ENCODE peak calls at places on chromosomes 4 and X, in five cellular contexts. D is NCI-H1436; X is foreskin fibroblast; P is endodermal cell; G is stimulated activated CD8-positive, alpha-beta memory T cell treated with anti-CD3 and anti-CD28 coated beads, Interleukin-2, amount 100 ng/mL, for 48 hours. J is an unnamed sample.

GRCh38 chr4:147336252-147336651 is 144.6 kb upstream of the EDNRA start:
- DNase-seq in D (no peak), X (no peak), G (no peak), P (no peak), J (no peak)

GRCh38 chr4:128162434-128162833 is 101.3 kb downstream of the LARP1B start:
- DNase-seq in X (peak), D (no peak), G (no peak), P (no peak), J (no peak)

GRCh38 chrX:136192839-136193414 is 45.6 kb downstream of the FHL1 start:
- DNase-seq in G (no peak), X (no peak), D (no peak), P (no peak), J (no peak)

GRCh38 chr4:5982156-5982973 is 35.9 kb downstream of the C4orf50 start:
- DNase-seq in G (no peak), D (no peak), P (peak), X (no peak), J (no peak)

GRCh38 chrX:130393451-130394074 is 8.1 kb upstream of the GPR119 start:
- DNase-seq in D (peak), X (peak), G (no peak), P (peak), J (no peak)

GRCh38 chrX:48601741-48602394 is 4.6 kb downstream of the WDR13 start:
- DNase-seq in X (no peak), G (no peak), D (no peak), P (no peak), J (no peak)

GRCh38 chr4:107125496-107125895 is 89.4 kb upstream of the DKK2 start:
- DNase-seq in P (no peak), X (peak), D (no peak), G (no peak), J (no peak)

GRCh38 chr4:5544762-5545161 is 163.6 kb downstream of the EVC2 start:
- DNase-seq in D (no peak), P (no peak), G (no peak), X (no peak), J (no peak)

GRCh38 chr4:33189169-33189568 is 2469.0 kb downstream of the PCDH7 start:
- DNase-seq in X (no peak), D (no peak), G (no peak), P (no peak), J (no peak)

GRCh38 chr4:86376850-86377249 is 17.0 kb upstream of the MAPK10 start:
- DNase-seq in X (no peak), G (no peak), D (no peak), P (no peak), J (no peak)

GRCh38 chrX:2710041-2710471 is 19.0 kb downstream of the CD99 start:
- DNase-seq in P (peak), X (peak), D (no peak), G (no peak), J (no peak)

GRCh38 chr4:159012381-159012780 is 90.5 kb upstream of the RAPGEF2 start:
- DNase-seq in D (no peak), G (no peak), P (no peak), X (peak), J (peak)

GRCh38 chrX:74461384-74461783 is 40.1 kb downstream of the SLC16A2 start:
- DNase-seq in D (no peak), G (no peak), X (no peak), P (no peak), J (no peak)

GRCh38 chrX:68939868-68940267 is 111.0 kb downstream of the EFNB1 start:
- DNase-seq in D (no peak), P (peak), G (no peak), X (no peak), J (no peak)

GRCh38 chr4:125772680-125773079 is 457.9 kb downstream of the FAT4 start:
- DNase-seq in X (no peak), D (no peak), G (no peak), P (no peak), J (no peak)

J was measured in skeletal muscle cell.